ENCODE peak calls at places on chromosomes 3 and 15, in nine cellular contexts. F is stimulated activated CD4-positive, alpha-beta T cell treated with anti-CD3 and anti-CD28 coated beads, Interleukin-12 subunit alpha, Interleukin-12 subunit beta, amount 100 ng/mL, for 48 hours; A is AG10803; U is NCI-H2171 treated with DMSO at 0.1 percent for 48 hours; W is EH; H is cerebellar cortex; S is activated CD4-positive, alpha-beta T cell treated with anti-CD3 and anti-CD28 coated beads for 1 hour; Q is mesothelial cell of epicardium; K is HTR-8/SVneo. N is an unnamed sample.

GRCh38 chr3:127150915-127151564 is 41.9 kb upstream of the PRR23E start:
- DNase-seq in F (no peak), A (no peak), U (peak), W (no peak), H (no peak), S (no peak), Q (no peak), K (no peak), N (no peak)

GRCh38 chr3:55720614-55721013 is 233.5 kb upstream of the WNT5A start:
- DNase-seq in F (no peak), A (peak), U (no peak), W (peak), H (no peak), S (no peak), Q (no peak), K (peak), N (no peak)

GRCh38 chr3:167918686-167919085 is 177.0 kb downstream of the GOLIM4 start:
- DNase-seq in F (no peak), A (no peak), U (no peak), W (no peak), H (no peak), S (no peak), Q (no peak), K (no peak), N (no peak)

GRCh38 chr15:62301993-62302665 is 137.0 kb upstream of the C2CD4B start:
- DNase-seq in F (no peak), A (peak), U (no peak), W (peak), H (no peak), S (no peak), Q (no peak), K (no peak), N (no peak)

GRCh38 chr15:53837263-53837662 is 77.8 kb upstream of the WDR72 start:
- DNase-seq in F (no peak), A (no peak), U (peak), W (no peak), H (peak), S (no peak), Q (peak), K (no peak), N (peak)

GRCh38 chr3:49278548-49278947 is 1.5 kb upstream of the C3orf62 start:
- DNase-seq in F (no peak), A (no peak), U (no peak), W (no peak), H (no peak), S (no peak), Q (no peak), K (no peak), N (no peak)

GRCh38 chr3:143234521-143234920 is 115.0 kb downstream of the CHST2 start:
- DNase-seq in F (no peak), A (peak), U (no peak), W (peak), H (no peak), S (no peak), Q (no peak), K (no peak), N (no peak)

GRCh38 chr3:190586631-190587000 is 72.7 kb downstream of the IL1RAP start:
- DNase-seq in F (peak), A (peak), U (no peak), W (peak), H (no peak), S (no peak), Q (no peak), K (peak), N (no peak)

GRCh38 chr15:100060276-100060926 is 281.4 kb downstream of the ADAMTS17 start:
- DNase-seq in F (no peak), A (peak), U (no peak), W (no peak), H (peak), S (no peak), Q (no peak), K (peak), N (no peak)

GRCh38 chr3:50230833-50231125 is 5.2 kb upstream of the GNAI2 start:
- DNase-seq in F (no peak), A (no peak), U (no peak), W (peak), H (no peak), S (no peak), Q (no peak), K (no peak), N (no peak)

GRCh38 chr3:170905862-170906261 is 2.6 kb downstream of the EIF5A2 start:
- DNase-seq in F (no peak), A (no peak), U (no peak), W (no peak), H (no peak), S (no peak), Q (no peak), K (no peak), N (no peak)

GRCh38 chr15:73873889-73874511 is 636 bp downstream of the TBC1D21 start:
- DNase-seq in F (peak), A (peak), U (peak), W (peak), H (peak), S (no peak), Q (no peak), K (peak), N (peak)

GRCh38 chr3:115062412-115062956 is 84.6 kb downstream of the ZBTB20 start:
- DNase-seq in F (no peak), A (peak), U (no peak), W (peak), H (no peak), S (no peak), Q (no peak), K (no peak), N (no peak)

GRCh38 chr3:27749640-27750039 is 27.5 kb upstream of the EOMES start:
- DNase-seq in F (no peak), A (no peak), U (no peak), W (no peak), H (no peak), S (no peak), Q (no peak), K (no peak), N (no peak)

GRCh38 chr3:184568918-184569829 is 7.6 kb downstream of the EPHB3 start:
- DNase-seq in F (no peak), A (peak), U (peak), W (peak), H (peak), S (no peak), Q (peak), K (peak), N (no peak)

GRCh38 chr15:68583321-68583720 is 4.5 kb downstream of the CORO2B start:
- DNase-seq in F (no peak), A (no peak), U (no peak), W (no peak), H (no peak), S (no peak), Q (no peak), K (no peak), N (no peak)

GRCh38 chr3:39275052-39275451 is 4.8 kb downstream of the CX3CR1 start:
- DNase-seq in F (no peak), A (no peak), U (no peak), W (peak), H (no peak), S (no peak), Q (no peak), K (no peak), N (no peak)

GRCh38 chr15:71010439-71010838 is 104.8 kb upstream of the THSD4 start:
- DNase-seq in F (no peak), A (no peak), U (no peak), W (no peak), H (no peak), S (no peak), Q (no peak), K (no peak), N (no peak)

GRCh38 chr3:193134895-193135294 is 106.1 kb upstream of the PLAAT1 start:
- DNase-seq in F (no peak), A (peak), U (peak), W (peak), H (no peak), S (no peak), Q (no peak), K (peak), N (no peak)

GRCh38 chr3:51945031-51945840 is 3.1 kb downstream of the PARP3 start:
- DNase-seq in F (no peak), A (no peak), U (no peak), W (no peak), H (no peak), S (no peak), Q (no peak), K (no peak), N (no peak)

GRCh38 chr15:71448688-71449114 is 333.4 kb downstream of the THSD4 start:
- DNase-seq in F (no peak), A (peak), U (peak), W (peak), H (peak), S (no peak), Q (peak), K (peak), N (peak)

GRCh38 chr3:156803949-156804741 is 22.0 kb upstream of the LEKR1 start:
- DNase-seq in F (no peak), A (no peak), U (no peak), W (no peak), H (no peak), S (no peak), Q (no peak), K (no peak), N (no peak)

GRCh38 chr15:66251065-66251789 is 2.3 kb downstream of the MEGF11 start:
- DNase-seq in F (no peak), A (no peak), U (no peak), W (no peak), H (no peak), S (no peak), Q (no peak), K (no peak), N (no peak)

GRCh38 chr15:69906256-69907185 is 191.2 kb downstream of the TLE3 start:
- DNase-seq in F (no peak), A (no peak), U (no peak), W (peak), H (no peak), S (no peak), Q (no peak), K (peak), N (no peak)

GRCh38 chr3:37891227-37891626 is 29.5 kb downstream of the CTDSPL start:
- DNase-seq in F (no peak), A (no peak), U (peak), W (no peak), H (no peak), S (no peak), Q (no peak), K (no peak), N (no peak)

GRCh38 chr3:46998852-46999515 is 19.5 kb downstream of the NBEAL2 start:
- DNase-seq in F (no peak), A (no peak), U (no peak), W (no peak), H (no peak), S (no peak), Q (no peak), K (no peak), N (no peak)

GRCh38 chr3:47347217-47347801 is 33.5 kb upstream of the PTPN23 start:
- DNase-seq in F (no peak), A (peak), U (no peak), W (peak), H (no peak), S (no peak), Q (no peak), K (no peak), N (no peak)

GRCh38 chr3:88657459-88657858 is 450.0 kb upstream of the EPHA3 start:
- DNase-seq in F (no peak), A (no peak), U (no peak), W (no peak), H (no peak), S (no peak), Q (no peak), K (no peak), N (no peak)

GRCh38 chr15:88098317-88098716 is 158.2 kb downstream of the NTRK3 start:
- DNase-seq in F (no peak), A (no peak), U (no peak), W (no peak), H (no peak), S (no peak), Q (no peak), K (no peak), N (no peak)

GRCh38 chr3:27467545-27467944 is 16.6 kb downstream of the SLC4A7 start:
- DNase-seq in F (no peak), A (peak), U (peak), W (peak), H (peak), S (no peak), Q (no peak), K (peak), N (no peak)

GRCh38 chr15:98698792-98699191 is 50.5 kb downstream of the IGF1R start:
- DNase-seq in F (no peak), A (no peak), U (no peak), W (no peak), H (no peak), S (no peak), Q (no peak), K (no peak), N (no peak)

GRCh38 chr3:98577178-98577895 is 16.1 kb downstream of the CPOX start:
- DNase-seq in F (no peak), A (peak), U (no peak), W (peak), H (no peak), S (no peak), Q (no peak), K (no peak), N (no peak)

N was measured in NCI-H524 treated with DMSO at 0.1 percent for 48 hours.